ENCODE peak calls at places on chromosomes 4 and X, in eight cellular contexts. U, Y, V, M, C, D, H and O are unnamed samples.

GRCh38 chr4:168028568-168028967 is 63.8 kb upstream of the ANXA10 start:
- DNase-seq in U (no peak), Y (no peak), V (peak; percentile 2), M (no peak), C (no peak), D (no peak), H (no peak), O (no peak)

GRCh38 chr4:153464068-153464467 is 2.1 kb upstream of the TMEM131L start:
- DNase-seq in U (no peak), Y (no peak), V (peak; percentile 61), M (no peak), C (no peak), D (no peak), H (peak; percentile 62), O (no peak)

GRCh38 chrX:138748480-138748879 is 37.0 kb upstream of the FGF13 start:
- DNase-seq in U (no peak), Y (no peak), V (no peak), M (no peak), C (no peak), D (no peak), H (no peak), O (no peak)

GRCh38 chrX:108261541-108262218 is 170.1 kb downstream of the ATG4A start:
- DNase-seq in U (no peak), Y (no peak), V (no peak), M (no peak), C (no peak), D (no peak), H (no peak), O (no peak)

GRCh38 chrX:7191681-7192110 is 43.7 kb upstream of the PUDP start:
- DNase-seq in U (no peak), Y (no peak), V (no peak), M (no peak), C (no peak), D (no peak), H (no peak), O (no peak)

GRCh38 chrX:41045960-41046567 is 39.2 kb upstream of the USP9X start:
- DNase-seq in U (peak; percentile 15), Y (no peak), V (no peak), M (no peak), C (no peak), D (no peak), H (no peak), O (no peak)

GRCh38 chr4:107379054-107379869 is 340.8 kb downstream of the PAPSS1 start:
- DNase-seq in U (no peak), Y (no peak), V (no peak), M (no peak), C (no peak), D (no peak), H (peak; percentile 4), O (peak; percentile 12)

GRCh38 chrX:54171527-54171926 is 11.5 kb downstream of the FAM120C start:
- DNase-seq in U (no peak), Y (no peak), V (no peak), M (no peak), C (no peak), D (no peak), H (no peak), O (no peak)

GRCh38 chrX:65841263-65841662 is 173.8 kb downstream of the MSN start:
- DNase-seq in U (no peak), Y (no peak), V (no peak), M (no peak), C (no peak), D (no peak), H (no peak), O (no peak)

GRCh38 chrX:2933125-2933900 is 4.2 kb upstream of the ARSD start:
- DNase-seq in U (no peak), Y (no peak), V (no peak), M (no peak), C (peak; percentile 40), D (no peak), H (no peak), O (no peak)

GRCh38 chr4:168386002-168386401 is 67.5 kb upstream of the DDX60 start:
- DNase-seq in U (no peak), Y (no peak), V (no peak), M (no peak), C (no peak), D (no peak), H (no peak), O (no peak)

GRCh38 chrX:15579778-15580747 is 20.7 kb downstream of the ACE2 start:
- DNase-seq in U (no peak), Y (no peak), V (no peak), M (peak; percentile 18), C (peak; percentile 53), D (no peak), H (no peak), O (no peak)

GRCh38 chrX:2705036-2705435 is 13.9 kb downstream of the CD99 start:
- DNase-seq in U (no peak), Y (no peak), V (no peak), M (no peak), C (no peak), D (no peak), H (no peak), O (no peak)

GRCh38 chr4:87241341-87241740 is 20.9 kb upstream of the KLHL8 start:
- DNase-seq in U (no peak), Y (no peak), V (no peak), M (no peak), C (peak; percentile 59), D (no peak), H (no peak), O (no peak)

GRCh38 chr4:73843369-73843768 is 6.9 kb downstream of the CXCL6 start:
- DNase-seq in U (no peak), Y (no peak), V (no peak), M (no peak), C (no peak), D (no peak), H (no peak), O (no peak)

GRCh38 chr4:53783208-53783859 is 192.0 kb upstream of the LNX1 start:
- DNase-seq in U (no peak), Y (no peak), V (no peak), M (no peak), C (no peak), D (no peak), H (no peak), O (no peak)

GRCh38 chr4:39362827-39363226 is 3.3 kb downstream of the RFC1 start:
- DNase-seq in U (no peak), Y (no peak), V (no peak), M (no peak), C (no peak), D (no peak), H (no peak), O (no peak)

GRCh38 chr4:40890764-40891163 is 141.0 kb downstream of the NSUN7 start:
- DNase-seq in U (no peak), Y (no peak), V (no peak), M (no peak), C (no peak), D (no peak), H (no peak), O (no peak)

GRCh38 chr4:54395013-54395527 is 166.0 kb downstream of the PDGFRA start:
- DNase-seq in U (no peak), Y (no peak), V (no peak), M (no peak), C (no peak), D (no peak), H (no peak), O (no peak)

GRCh38 chr4:188372856-188373255 is 233.6 kb downstream of the TRIML1 start:
- DNase-seq in U (no peak), Y (no peak), V (no peak), M (no peak), C (no peak), D (no peak), H (no peak), O (no peak)
- TF ChIP-seq CTCF in U (no peak), Y (no peak), V (peak; percentile 28), M (no peak), C (no peak), D (peak; percentile 21), H (peak; percentile 4), O (no peak)

GRCh38 chr4:148355442-148356123 is 86.6 kb downstream of the NR3C2 start:
- DNase-seq in U (no peak), Y (no peak), V (no peak), M (no peak), C (no peak), D (no peak), H (no peak), O (no peak)
- H3K4me3 ChIP-seq in U (no peak overlapping the region), Y (no peak overlapping the region), V (no peak overlapping the region), M (no peak overlapping the region), C (no peak overlapping the region), D (no peak overlapping the region), H (no peak overlapping the region), O (no peak overlapping the region)

GRCh38 chr4:175891231-175891630 is 79.2 kb upstream of the GPM6A start:
- DNase-seq in U (no peak), Y (no peak), V (no peak), M (no peak), C (no peak), D (no peak), H (no peak), O (no peak)

DNA sequence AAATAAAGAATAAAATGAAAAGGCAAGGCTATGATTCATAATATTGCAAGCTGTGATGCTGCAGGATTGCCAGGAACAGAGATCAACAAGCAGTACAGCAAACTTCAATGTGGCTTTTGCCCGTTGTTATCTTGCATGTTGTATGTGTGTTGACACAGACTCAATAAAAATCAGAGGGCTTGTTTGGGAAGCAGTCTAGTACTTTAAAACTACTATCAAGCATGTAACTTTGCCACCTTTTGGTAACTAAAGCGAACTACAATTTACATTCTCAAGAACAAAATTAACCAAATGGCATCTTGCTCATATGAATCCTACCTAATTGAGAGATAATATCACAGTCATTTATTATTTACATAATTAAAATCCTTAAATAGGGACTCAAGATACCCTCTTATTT is 79.8 kb upstream of the GPM6A start:
- DNase-seq in U (no peak), Y (no peak), V (no peak), M (no peak), C (no peak), D (no peak), H (no peak), O (no peak)
- TF ChIP-seq CTCF in U (no peak), Y (no peak), V (peak; percentile 45), M (no peak), C (peak; percentile 53), D (no peak), H (peak; percentile 25), O (no peak)

DNA sequence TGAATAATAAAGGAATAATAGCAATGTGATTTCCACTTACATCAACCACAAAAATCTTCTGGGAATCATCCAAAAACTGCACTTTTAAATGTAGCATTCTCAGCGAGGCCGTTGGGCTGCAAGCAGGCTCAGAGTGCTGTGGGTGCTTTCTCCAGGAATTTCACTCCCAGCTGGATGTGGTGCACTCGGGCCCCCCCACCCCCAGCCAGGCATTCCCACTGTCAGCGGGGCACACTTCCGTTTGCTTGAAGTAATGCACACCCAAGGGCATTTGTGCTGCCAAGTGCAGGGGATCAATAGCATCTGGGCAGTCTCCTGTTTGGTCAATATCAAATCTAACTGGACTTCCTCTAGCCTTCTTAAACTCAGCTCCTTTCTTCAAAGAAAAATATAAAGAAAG is at the start of gene FRMD7:
- DNase-seq in U (peak; percentile 39), Y (no peak), V (no peak), M (no peak), C (no peak), D (no peak), H (no peak), O (no peak)
- H3K4me3 ChIP-seq in U (peak within 1 kb of the TSS; percentile 13), Y (no peak within 1 kb of the TSS), V (no peak within 1 kb of the TSS), M (no peak within 1 kb of the TSS), C (no peak within 1 kb of the TSS), D (no peak within 1 kb of the TSS), H (no peak within 1 kb of the TSS), O (no peak within 1 kb of the TSS)